ENCODE peak calls at places on chromosomes 13 and 19, in seven cellular contexts. G is cardiac muscle cell; B is Karpas-422; I is pancreas; N is thoracic aorta; C is CD4-positive, CD25-positive, alpha-beta regulatory T cell; D is mesendoderm. A is an unnamed sample.

GRCh38 chr13:98890186-98890585 is 87.7 kb downstream of the DOCK9 start:
- DNase-seq in I (no peak), B (no peak), C (no peak), N (no peak), D (no peak), G (peak; percentile 69), A (no peak)

GRCh38 chr13:30819136-30819875 is 84.0 kb downstream of the ALOX5AP start:
- DNase-seq in D (no peak), B (no peak), I (no peak), G (no peak), C (no peak), N (no peak), A (no peak)

GRCh38 chr19:43395561-43395960 is 19.1 kb upstream of the TEX101 start:
- DNase-seq in B (no peak), N (no peak), D (no peak), I (no peak), G (no peak), C (no peak), A (no peak)

GRCh38 chr13:51995677-51996551 is 15.3 kb downstream of the ATP7B start:
- DNase-seq in N (no peak), D (peak; percentile 44), C (no peak), G (peak; percentile 80), B (no peak), I (peak; percentile 89), A (no peak)

GRCh38 chr19:3494559-3494958 is 5.9 kb downstream of the DOHH start:
- DNase-seq in B (no peak), N (no peak), I (no peak), G (no peak), D (no peak), C (no peak), A (no peak)

GRCh38 chr19:32266453-32266852 is 79.0 kb upstream of the ZNF507 start:
- DNase-seq in C (no peak), D (no peak), N (no peak), G (no peak), B (no peak), I (no peak), A (no peak)

GRCh38 chr13:37918116-37919100 is 48.8 kb upstream of the TRPC4 start:
- DNase-seq in N (no peak), G (no peak), D (peak; percentile 51), C (no peak), B (no peak), I (no peak), A (no peak)

GRCh38 chr19:52170863-52171320 is 529 bp downstream of the ZNF836 start:
- DNase-seq in I (peak; percentile 28), D (peak; percentile 43), G (no peak), B (no peak), C (no peak), N (no peak), A (no peak)

GRCh38 chr13:93398167-93398566 is 171.6 kb downstream of the GPC6 start:
- DNase-seq in N (no peak), I (no peak), D (no peak), G (peak; percentile 71), C (no peak), B (no peak), A (no peak)

GRCh38 chr13:103431880-103432279 is 365.7 kb upstream of the SLC10A2 start:
- DNase-seq in C (no peak), I (no peak), B (no peak), D (no peak), N (no peak), G (no peak), A (no peak)

GRCh38 chr13:29743229-29743786 is 107.1 kb downstream of the UBL3 start:
- DNase-seq in D (peak; percentile 49), I (no peak), N (no peak), C (no peak), G (peak; percentile 33), B (no peak), A (no peak)

GRCh38 chr13:62033932-62034331 is 618.3 kb upstream of the PCDH20 start:
- DNase-seq in I (no peak), D (no peak), C (no peak), G (no peak), N (no peak), B (no peak), A (no peak)

GRCh38 chr19:5478925-5479588 is 23.8 kb downstream of the ZNRF4 start:
- DNase-seq in I (no peak), C (no peak), B (no peak), G (no peak), D (no peak), N (no peak), A (no peak)

GRCh38 chr13:73945871-73946270 is 188.3 kb downstream of the KLF12 start:
- DNase-seq in B (no peak), D (peak; percentile 73), I (no peak), C (no peak), G (no peak), N (no peak), A (no peak)

GRCh38 chr19:14440049-14440448 is 6.9 kb downstream of the PKN1 start:
- DNase-seq in G (no peak), D (no peak), C (peak; percentile 73), I (peak; percentile 61), N (no peak), B (peak; percentile 95), A (no peak)

GRCh38 chr13:112842343-112842856 is 126.6 kb upstream of the MCF2L start:
- DNase-seq in I (no peak), C (no peak), B (no peak), N (no peak), D (peak; percentile 83), G (peak; percentile 84), A (no peak)

GRCh38 chr13:95207769-95208366 is 93.4 kb downstream of the ABCC4 start:
- DNase-seq in G (no peak), I (no peak), C (no peak), D (no peak), B (no peak), N (no peak), A (no peak)

GRCh38 chr13:28239374-28239773 is 101.0 kb downstream of the PAN3 start:
- DNase-seq in N (no peak), C (no peak), D (no peak), B (no peak), I (no peak), G (peak; percentile 87), A (no peak)

GRCh38 chr19:50255115-50255514 is 51.7 kb downstream of the MYH14 start:
- DNase-seq in B (peak; percentile 76), D (no peak), N (no peak), I (no peak), G (no peak), C (no peak), A (no peak)

GRCh38 chr19:46351241-46352041 is 4.6 kb downstream of the PPP5C start:
- DNase-seq in D (no peak), N (peak; percentile 47), I (peak; percentile 40), G (peak; percentile 77), C (peak; percentile 10), B (no peak), A (no peak)

GRCh38 chr13:99033814-99034213 is 56.0 kb upstream of the DOCK9 start:
- DNase-seq in C (peak; percentile 33), G (peak; percentile 52), D (peak; percentile 47), I (no peak), N (no peak), B (peak; percentile 65), A (no peak)

GRCh38 chr19:9565900-9566705 is 18.2 kb downstream of the ZNF121 start:
- DNase-seq in G (peak; percentile 14), C (no peak), D (peak; percentile 75), I (no peak), B (peak; percentile 68), N (no peak), A (no peak)

GRCh38 chr13:112686364-112686763 is 3.5 kb upstream of the ATP11A start:
- DNase-seq in I (no peak), B (no peak), D (no peak), N (no peak), C (no peak), G (no peak), A (no peak)

GRCh38 chr13:37752156-37752555 is 117.4 kb downstream of the TRPC4 start:
- DNase-seq in B (no peak), N (no peak), G (no peak), D (no peak), I (no peak), C (no peak), A (no peak)

GRCh38 chr19:51509823-51510660 is 8.4 kb upstream of the SIGLEC12 start:
- DNase-seq in C (no peak), I (no peak), D (no peak), B (no peak), G (no peak), N (no peak), A (no peak)

GRCh38 chr13:90793261-90793785 is 554.2 kb upstream of the MIR17HG start:
- DNase-seq in D (no peak), B (no peak), G (peak; percentile 16), N (no peak), I (no peak), C (no peak), A (no peak)

GRCh38 chr13:38496956-38497355 is 147.3 kb downstream of the UFM1 start:
- DNase-seq in B (no peak), G (peak; percentile 3), D (no peak), C (no peak), N (no peak), I (no peak), A (no peak)

GRCh38 chr19:33473644-33474305 is 47.8 kb downstream of the PEPD start:
- DNase-seq in N (no peak), D (no peak), I (no peak), C (no peak), G (peak; percentile 21), B (no peak), A (no peak)
- H3K4me3 ChIP-seq in N (no peak overlapping the region), D (no peak overlapping the region), I (no peak overlapping the region), C (no peak overlapping the region), G (no peak overlapping the region), B (no peak overlapping the region), A (no peak overlapping the region)

GRCh38 chr19:38650911-38651584 is 3.6 kb downstream of the ACTN4 start:
- DNase-seq in N (no peak), D (no peak), C (no peak), B (no peak), G (peak; percentile 89), I (no peak), A (no peak)
- H3K4me1 ChIP-seq in N (peaks cover 63% of the 10 kb centered on the region), D (peaks cover 19% of the 10 kb centered on the region), C (peaks cover 79% of the 10 kb centered on the region), B (peaks cover 65% of the 10 kb centered on the region), G (peaks cover 48% of the 10 kb centered on the region), I (peaks cover 39% of the 10 kb centered on the region), A (peaks cover 9% of the 10 kb centered on the region)

GRCh38 chr19:2048104-2048958 is 2.7 kb downstream of the MKNK2 start:
- DNase-seq in C (no peak), B (peak; percentile 47), D (no peak), N (no peak), G (no peak), I (no peak), A (no peak)
- H3K27ac ChIP-seq in C (peak overlapping the region; percentile 78), B (peak overlapping the region; percentile 93), D (no peak overlapping the region), N (peak overlapping the region; percentile 89), G (no peak overlapping the region), I (peak overlapping the region; percentile 98), A (no peak overlapping the region)

DNA sequence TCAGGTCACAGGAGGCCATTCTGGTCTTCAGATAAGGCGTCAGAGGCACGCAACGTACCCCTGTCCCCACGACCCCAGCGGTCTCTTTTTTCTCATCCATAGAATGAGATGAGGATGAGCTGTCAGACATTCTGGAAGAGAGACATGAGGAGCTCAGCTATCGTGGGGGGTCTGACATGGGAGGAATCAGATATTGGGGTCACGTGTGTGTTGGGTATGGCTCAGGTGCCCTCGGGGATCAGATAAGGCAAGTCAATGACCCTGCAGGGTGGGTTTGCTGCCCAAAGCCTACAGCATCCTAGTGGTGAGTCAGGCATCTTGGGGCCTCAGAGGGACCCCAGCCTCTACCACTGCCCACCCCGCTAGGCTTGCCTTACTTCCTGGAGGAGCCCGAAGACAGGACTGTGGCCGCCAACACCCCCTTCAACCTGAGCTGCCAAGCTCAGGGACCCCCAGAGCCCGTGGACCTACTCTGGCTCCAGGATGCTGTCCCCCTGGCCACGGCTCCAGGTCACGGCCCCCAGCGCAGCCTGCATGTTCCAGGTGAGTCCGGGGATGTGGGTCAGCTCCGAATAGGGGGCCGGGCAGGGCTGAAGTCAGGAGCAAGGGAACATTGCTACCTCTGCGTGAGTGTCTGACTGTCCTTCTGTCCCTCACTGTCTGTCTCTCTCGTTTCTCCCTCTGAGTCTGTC is 2.6 kb downstream of the AXL start:
- DNase-seq in C (no peak), D (no peak), N (no peak), I (no peak), G (no peak), B (no peak), A (no peak)
- H3K4me3 ChIP-seq in C (no peak overlapping the region), D (no peak overlapping the region), N (no peak overlapping the region), I (no peak overlapping the region), G (no peak overlapping the region), B (no peak overlapping the region), A (no peak overlapping the region)

A was measured in iPS DF 6.9.